ENCODE peak calls at places on chromosomes 11 and 22, in five cellular contexts. Y is suprapubic skin, L is cardiac muscle cell, J is thyroid gland, I is right atrium auricular region. E is an unnamed sample.

GRCh38 chr11:43574949-43575915 is 105.3 kb upstream of the HSD17B12 start:
- DNase-seq in Y (no peak), L (peak), J (no peak), I (no peak), E (no peak)

GRCh38 chr11:1718326-1718725 is 21.3 kb downstream of the KRTAP5-6 start:
- DNase-seq in Y (peak), L (no peak), J (no peak), I (no peak), E (no peak)

GRCh38 chr22:30190619-30191018 is 55.9 kb downstream of the LIF start:
- DNase-seq in Y (no peak), L (no peak), J (no peak), I (no peak), E (no peak)

GRCh38 chr11:36123353-36124220 is 165.6 kb downstream of the COMMD9 start:
- DNase-seq in Y (no peak), L (no peak), J (no peak), I (no peak), E (no peak)

GRCh38 chr11:121634889-121635288 is 182.1 kb upstream of the SORL1-AS1 start:
- DNase-seq in Y (no peak), L (no peak), J (no peak), I (no peak), E (peak)

GRCh38 chr22:33018232-33018864 is 39.8 kb downstream of the SYN3 start:
- DNase-seq in Y (no peak), L (peak), J (peak), I (peak), E (peak)

GRCh38 chr11:93054881-93055280 is 85.4 kb downstream of the MTNR1B start:
- DNase-seq in Y (no peak), L (no peak), J (no peak), I (no peak), E (peak)

GRCh38 chr11:35192347-35192746 is 53.4 kb downstream of the CD44 start:
- DNase-seq in Y (no peak), L (peak), J (peak), I (no peak), E (no peak)

GRCh38 chr11:83641511-83641910 is 355.3 kb upstream of the CCDC90B start:
- DNase-seq in Y (no peak), L (no peak), J (peak), I (peak), E (no peak)

GRCh38 chr22:33242078-33242477 is 183.9 kb upstream of the SYN3 start:
- DNase-seq in Y (no peak), L (no peak), J (no peak), I (no peak), E (peak)

GRCh38 chr11:126390418-126390817 is 34.9 kb downstream of the ST3GAL4 start:
- DNase-seq in Y (no peak), L (no peak), J (no peak), I (no peak), E (no peak)

GRCh38 chr22:30187726-30188407 is 58.7 kb downstream of the LIF start:
- DNase-seq in Y (no peak), L (no peak), J (no peak), I (no peak), E (no peak)

GRCh38 chr11:114314096-114314495 is 17.9 kb downstream of the NNMT start:
- DNase-seq in Y (no peak), L (no peak), J (no peak), I (no peak), E (no peak)

GRCh38 chr22:49214976-49215375 is 612.7 kb downstream of the BRD1 start:
- DNase-seq in Y (peak), L (no peak), J (no peak), I (no peak), E (no peak)

GRCh38 chr11:44562836-44563460 is 2.5 kb upstream of the CD82 start:
- DNase-seq in Y (no peak), L (no peak), J (no peak), I (no peak), E (no peak)

GRCh38 chr22:41197808-41198585 is 7.1 kb upstream of the L3MBTL2 start:
- DNase-seq in Y (no peak), L (peak), J (peak), I (no peak), E (no peak)

GRCh38 chr22:39966522-39966921 is 6.3 kb downstream of the TMA7B start:
- DNase-seq in Y (no peak), L (no peak), J (no peak), I (no peak), E (peak)

GRCh38 chr22:29148036-29148435 is 57.7 kb upstream of the EMID1 start:
- DNase-seq in Y (peak), L (no peak), J (no peak), I (no peak), E (no peak)

GRCh38 chr11:91800208-91800914 is 424.3 kb upstream of the FAT3 start:
- DNase-seq in Y (no peak), L (no peak), J (no peak), I (no peak), E (no peak)

GRCh38 chr11:44658451-44658850 is 68.3 kb upstream of the TSPAN18 start:
- DNase-seq in Y (no peak), L (peak), J (no peak), I (peak), E (no peak)

GRCh38 chr11:118916842-118917388 is 8.8 kb downstream of the BCL9L start:
- DNase-seq in Y (no peak), L (peak), J (peak), I (peak), E (peak)

GRCh38 chr11:121563900-121564822 is 111.4 kb upstream of the SORL1-AS1 start:
- DNase-seq in Y (no peak), L (no peak), J (peak), I (no peak), E (no peak)

GRCh38 chr11:13896175-13896989 is 66.1 kb upstream of the SPON1 start:
- DNase-seq in Y (no peak), L (no peak), J (no peak), I (no peak), E (no peak)

GRCh38 chr11:71491531-71492329 is 35.3 kb upstream of the KRTAP5-7 start:
- DNase-seq in Y (peak), L (no peak), J (no peak), I (peak), E (no peak)

GRCh38 chr11:8886332-8886731 is 24.7 kb upstream of the AKIP1 start:
- DNase-seq in Y (no peak), L (no peak), J (no peak), I (no peak), E (no peak)
- TF ChIP-seq CTCF in Y (no peak), L (no peak), J (no peak), I (no peak), E (no peak)

GRCh38 chr11:12288934-12289666 is 88.3 kb upstream of the PARVA start:
- DNase-seq in Y (no peak), L (no peak), J (no peak), I (no peak), E (no peak)
- TF ChIP-seq CTCF in Y (no peak), L (no peak), J (no peak), I (peak), E (no peak)

GRCh38 chr22:44807915-44808690 is 55.7 kb downstream of the ARHGAP8 start:
- DNase-seq in Y (no peak), L (peak), J (no peak), I (no peak), E (no peak)
- TF ChIP-seq CTCF in Y (no peak), L (no peak), J (no peak), I (no peak), E (no peak)

GRCh38 chr11:5550440-5551095 is 2.2 kb upstream of the OR52H1 start:
- DNase-seq in Y (no peak), L (no peak), J (no peak), I (no peak), E (peak)

GRCh38 chr11:5547982-5548381 is 358 bp downstream of the OR52H1 start:
- DNase-seq in Y (no peak), L (no peak), J (no peak), I (no peak), E (no peak)

GRCh38 chr11:5556596-5557188 is 8.4 kb upstream of the OR52H1 start:
- DNase-seq in Y (no peak), L (no peak), J (no peak), I (no peak), E (no peak)

GRCh38 chr11:5548440-5548839 is at the start of gene OR52H1:
- DNase-seq in Y (no peak), L (no peak), J (no peak), I (no peak), E (no peak)

DNA sequence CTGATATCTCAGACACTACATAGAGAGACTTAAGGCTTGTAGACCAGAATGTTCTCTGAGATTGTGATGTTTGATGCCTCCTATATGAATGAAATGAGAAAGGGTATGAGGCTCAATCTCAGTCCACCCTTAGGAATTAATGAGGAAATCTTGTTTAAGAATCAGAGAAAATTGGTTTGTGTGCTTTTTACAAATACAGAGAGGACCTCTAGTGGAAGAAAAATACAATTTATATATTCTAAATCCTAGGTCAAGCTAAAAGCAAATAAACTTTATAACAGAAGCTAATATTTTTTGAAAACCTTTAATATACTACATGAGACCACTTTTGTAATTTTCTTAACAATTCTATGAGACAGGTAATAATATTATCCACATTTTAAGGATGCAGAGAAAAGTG is 5.0 kb upstream of the OR52H1 start:
- DNase-seq in Y (no peak), L (no peak), J (no peak), I (no peak), E (no peak)
- TF ChIP-seq CTCF in Y (no peak), L (peak), J (no peak), I (peak), E (peak)

GRCh38 chr22:27799334-27800249 is 2.0 kb downstream of the MN1 start:
- DNase-seq in Y (no peak), L (peak), J (peak), I (no peak), E (peak)

GRCh38 chr22:27802389-27803079 is 978 bp upstream of the MN1 start:
- DNase-seq in Y (no peak), L (no peak), J (no peak), I (no peak), E (no peak)

GRCh38 chr22:27801616-27802388 is at the start of gene MN1:
- DNase-seq in Y (no peak), L (peak), J (peak), I (no peak), E (no peak)

GRCh38 chr22:27800250-27801131 is 1.1 kb downstream of the MN1 start:
- DNase-seq in Y (no peak), L (peak), J (peak), I (no peak), E (no peak)

DNA sequence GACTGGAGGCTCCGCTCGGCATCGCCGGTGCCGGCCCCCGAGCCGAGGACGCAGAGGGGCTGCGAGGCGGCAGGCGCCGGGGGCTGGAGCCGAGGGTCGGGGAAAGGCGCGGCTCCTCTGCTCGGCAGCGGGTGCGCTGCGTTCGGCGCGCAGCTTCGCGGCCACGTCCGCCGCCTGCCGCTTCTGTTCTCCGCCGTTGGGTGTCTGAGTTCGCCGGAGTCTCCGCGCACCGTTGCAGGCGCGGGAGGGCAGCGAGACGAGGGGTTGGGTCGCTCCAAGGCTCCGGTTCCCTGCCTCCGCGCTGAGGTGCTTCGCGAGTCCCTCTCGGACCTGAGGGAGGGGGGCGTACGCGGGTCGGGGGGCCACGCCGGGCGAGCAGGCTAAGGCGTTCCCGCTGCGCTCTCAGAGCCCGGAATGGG is 350 bp downstream of the MN1 start:
- DNase-seq in Y (no peak), L (peak), J (peak), I (no peak), E (peak)
- TF ChIP-seq CTCF in Y (no peak), L (peak), J (no peak), I (peak), E (no peak)

GRCh38 chr11:73592640-73593039 is 5.3 kb downstream of the FAM168A start:
- DNase-seq in Y (no peak), L (no peak), J (no peak), I (no peak), E (no peak)

GRCh38 chr11:73596547-73596946 is 1.4 kb downstream of the FAM168A start:
- DNase-seq in Y (no peak), L (no peak), J (no peak), I (no peak), E (no peak)

GRCh38 chr11:73597340-73597955 is 464 bp downstream of the FAM168A start:
- DNase-seq in Y (no peak), L (no peak), J (peak), I (no peak), E (no peak)

GRCh38 chr11:73598719-73599379 is 937 bp upstream of the FAM168A start:
- DNase-seq in Y (no peak), L (no peak), J (no peak), I (no peak), E (no peak)

DNA sequence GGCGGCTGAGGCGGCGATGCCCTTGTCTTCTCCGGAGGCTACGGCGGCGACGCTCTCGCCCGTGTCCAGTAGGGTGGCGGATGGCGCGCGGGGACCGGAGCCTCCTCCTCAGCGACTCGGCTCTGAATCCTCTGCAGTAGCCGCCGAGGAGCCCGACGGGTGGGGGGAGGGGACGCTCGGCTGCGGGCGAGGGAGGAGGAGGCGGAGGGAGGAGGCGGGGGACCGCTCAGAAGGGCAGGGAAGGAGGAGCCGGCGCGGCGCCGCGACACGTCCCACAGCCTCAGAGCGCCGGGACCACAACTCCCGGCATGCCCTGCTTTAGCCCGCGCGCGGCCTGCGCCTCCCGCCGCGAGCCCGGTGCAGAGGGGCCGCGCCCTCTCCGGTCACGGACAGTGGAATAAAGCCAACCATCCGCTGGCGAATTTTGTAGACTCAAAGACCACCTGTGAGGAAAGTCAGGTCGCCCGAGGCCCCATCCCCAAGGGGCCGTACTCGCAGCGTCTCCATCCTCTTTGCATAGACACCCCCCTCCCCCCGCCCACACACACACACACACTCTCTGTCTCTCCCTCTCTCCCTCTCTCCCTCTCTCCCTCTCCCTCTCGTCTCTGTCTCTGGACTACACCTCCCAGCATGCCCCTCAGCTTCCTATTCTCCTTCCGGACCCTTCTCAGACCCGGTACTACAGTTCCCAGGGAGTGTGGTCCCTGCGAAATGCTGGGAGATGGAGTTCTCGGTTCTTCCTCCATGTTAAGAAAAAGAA is at the start of gene FAM168A:
- DNase-seq in Y (peak), L (peak), J (peak), I (peak), E (peak)
- TF ChIP-seq CTCF in Y (peak), L (no peak), J (peak), I (peak), E (no peak)

GRCh38 chr22:20021196-20022181 is 579 bp downstream of the TANGO2 start:
- DNase-seq in Y (no peak), L (peak), J (peak), I (peak), E (peak)
- TF ChIP-seq CTCF in Y (no peak), L (no peak), J (no peak), I (no peak), E (no peak)